ENCODE peak calls at places on chromosomes 11 and 22, in four cellular contexts. S, T, G and K are unnamed samples.

GRCh38 chr11:117395476-117395875 is 67.8 kb downstream of the CEP164 start:
- DNase-seq in S (no peak), T (no peak), G (no peak), K (no peak)

GRCh38 chr11:57339305-57339704 is 1.2 kb downstream of the P2RX3 start:
- DNase-seq in S (no peak), T (no peak), G (no peak), K (no peak)

GRCh38 chr11:131739243-131739882 is 368.9 kb downstream of the NTM start:
- DNase-seq in S (no peak), T (no peak), G (no peak), K (no peak)

GRCh38 chr22:45503071-45503815 is 560 bp downstream of the FBLN1 start:
- DNase-seq in S (no peak), T (no peak), G (no peak), K (no peak)

GRCh38 chr11:132848336-132848735 is 684.0 kb downstream of the OPCML start:
- DNase-seq in S (no peak), T (no peak), G (no peak), K (no peak)

GRCh38 chr11:1230456-1231395 is 7.9 kb downstream of the MUC5B start:
- DNase-seq in S (no peak), T (no peak), G (no peak), K (no peak)

GRCh38 chr22:17264321-17265052 is 45.3 kb upstream of the ADA2 start:
- DNase-seq in S (peak), T (peak), G (no peak), K (peak)

GRCh38 chr11:33734441-33735165 is 1.6 kb downstream of the CD59 start:
- DNase-seq in S (no peak), T (peak), G (no peak), K (no peak)

GRCh38 chr11:17458268-17458667 is 18.4 kb downstream of the ABCC8 start:
- DNase-seq in S (no peak), T (no peak), G (no peak), K (no peak)

GRCh38 chr11:117923275-117923674 is 5.9 kb downstream of the TMPRSS13 start:
- DNase-seq in S (no peak), T (no peak), G (no peak), K (no peak)

GRCh38 chr11:79189604-79190003 is 251.2 kb downstream of the TENM4 start:
- DNase-seq in S (no peak), T (no peak), G (no peak), K (no peak)

GRCh38 chr22:16917144-16918003 is 90.6 kb downstream of the GAB4 start:
- DNase-seq in S (peak), T (peak), G (peak), K (peak)

GRCh38 chr11:429931-430456 is 11.8 kb downstream of the ANO9 start:
- DNase-seq in S (no peak), T (no peak), G (no peak), K (no peak)

GRCh38 chr11:98772799-98773198 is 247.9 kb upstream of the CNTN5 start:
- DNase-seq in S (no peak), T (no peak), G (no peak), K (no peak)

GRCh38 chr11:129453293-129453721 is 77.7 kb downstream of the BARX2 start:
- DNase-seq in S (peak), T (no peak), G (no peak), K (no peak)

GRCh38 chr11:72005347-72006260 is 6.9 kb downstream of the IL18BP start:
- DNase-seq in S (no peak), T (no peak), G (no peak), K (no peak)

GRCh38 chr11:303359-303758 is 4.0 kb upstream of the IFITM5 start:
- DNase-seq in S (no peak), T (no peak), G (no peak), K (no peak)

GRCh38 chr11:28976801-28977145 is 868.6 kb downstream of the METTL15 start:
- DNase-seq in S (no peak), T (no peak), G (no peak), K (no peak)

GRCh38 chr22:23248583-23248982 is 68.3 kb downstream of the BCR start:
- DNase-seq in S (no peak), T (peak), G (no peak), K (no peak)

GRCh38 chr11:47124675-47125074 is 52.0 kb downstream of the ARFGAP2 start:
- DNase-seq in S (no peak), T (no peak), G (no peak), K (no peak)

GRCh38 chr11:65096926-65097325 is 912 bp downstream of the VPS51 start:
- DNase-seq in S (no peak), T (no peak), G (no peak), K (no peak)

GRCh38 chr11:64935634-64936081 is at the start of gene GPHA2:
- DNase-seq in S (no peak), T (peak), G (no peak), K (no peak)

GRCh38 chr11:88195908-88196307 is 20.7 kb upstream of the RAB38 start:
- DNase-seq in S (no peak), T (no peak), G (no peak), K (no peak)

GRCh38 chr22:44819966-44820631 is 67.7 kb downstream of the ARHGAP8 start:
- DNase-seq in S (no peak), T (no peak), G (no peak), K (no peak)

GRCh38 chr22:48106715-48107259 is 1344.3 kb downstream of the TBC1D22A start:
- DNase-seq in S (no peak), T (no peak), G (no peak), K (no peak)

GRCh38 chr11:68074584-68075352 is 35.9 kb downstream of the TCIRG1 start:
- DNase-seq in S (no peak), T (no peak), G (no peak), K (no peak)

GRCh38 chr11:64710418-64711137 is 12.4 kb downstream of the NRXN2 start:
- DNase-seq in S (no peak), T (peak), G (no peak), K (no peak)

GRCh38 chr22:37314315-37315046 is 32.2 kb downstream of the CYTH4 start:
- DNase-seq in S (no peak), T (no peak), G (no peak), K (no peak)

GRCh38 chr22:24871611-24872205 is 65.7 kb downstream of the SGSM1 start:
- DNase-seq in S (no peak), T (no peak), G (no peak), K (no peak)

GRCh38 chr11:9230291-9230690 is 34.9 kb downstream of the DENND5A start:
- DNase-seq in S (no peak), T (no peak), G (no peak), K (no peak)

GRCh38 chr11:59102259-59102765 is 4.7 kb upstream of the FAM111B start:
- DNase-seq in S (no peak), T (peak), G (peak), K (peak)

GRCh38 chr11:61091373-61092279 is 10.7 kb upstream of the CD5 start:
- DNase-seq in S (no peak), T (peak), G (peak), K (no peak)

GRCh38 chr22:36333632-36334031 is 54.1 kb downstream of the MYH9 start:
- DNase-seq in S (no peak), T (no peak), G (no peak), K (no peak)

GRCh38 chr22:24707477-24707816 is 67.1 kb downstream of the PIWIL3 start:
- DNase-seq in S (no peak), T (no peak), G (no peak), K (no peak)

GRCh38 chr11:4496555-4497248 is 14.3 kb downstream of the OR52K1 start:
- DNase-seq in S (no peak), T (no peak), G (no peak), K (no peak)

GRCh38 chr11:1508491-1508891 is 21.9 kb upstream of the MOB2 start:
- DNase-seq in S (no peak), T (no peak), G (no peak), K (no peak)